ENCODE peak calls at places on chromosome 14, in seven cellular contexts. One of them, this sample, is unnamed.

GRCh38 chr14:100846309-100846859 is 20.5 kb downstream of the MEG3 start:
- DNase-seq in stimulated activated effector memory CD8-positive, alpha-beta T cell treated with anti-CD3 and anti-CD28 coated beads, Interleukin-12 subunit alpha, Interleukin-12 subunit beta, amount 100 ng/mL, for 72 hours: no peak
- DNase-seq in Kasumi-1: no peak
- DNase-seq in fibroblast of the aortic adventitia: no peak
- DNase-seq in OCI-M1: no peak
- DNase-seq in activated CD8-positive, alpha-beta T cell treated with anti-CD3 and anti-CD28 coated beads, Interleukin-2, amount 10 ng/mL, durations not matched to agents 7 days and 5 days: no peak
- DNase-seq in GM04504: no peak
- DNase-seq in this sample: no peak

GRCh38 chr14:38882533-38882932 is 220.5 kb downstream of the SEC23A start:
- DNase-seq in stimulated activated effector memory CD8-positive, alpha-beta T cell treated with anti-CD3 and anti-CD28 coated beads, Interleukin-12 subunit alpha, Interleukin-12 subunit beta, amount 100 ng/mL, for 72 hours: no peak
- DNase-seq in Kasumi-1: no peak
- DNase-seq in fibroblast of the aortic adventitia: no peak
- DNase-seq in OCI-M1: no peak
- DNase-seq in activated CD8-positive, alpha-beta T cell treated with anti-CD3 and anti-CD28 coated beads, Interleukin-2, amount 10 ng/mL, durations not matched to agents 7 days and 5 days: no peak
- DNase-seq in GM04504: no peak
- DNase-seq in this sample: no peak

GRCh38 chr14:101506921-101507300 is 54.4 kb upstream of the DIO3 start:
- DNase-seq in stimulated activated effector memory CD8-positive, alpha-beta T cell treated with anti-CD3 and anti-CD28 coated beads, Interleukin-12 subunit alpha, Interleukin-12 subunit beta, amount 100 ng/mL, for 72 hours: no peak
- DNase-seq in Kasumi-1: no peak
- DNase-seq in fibroblast of the aortic adventitia: no peak
- DNase-seq in OCI-M1: no peak
- DNase-seq in activated CD8-positive, alpha-beta T cell treated with anti-CD3 and anti-CD28 coated beads, Interleukin-2, amount 10 ng/mL, durations not matched to agents 7 days and 5 days: no peak
- DNase-seq in GM04504: no peak
- DNase-seq in this sample: no peak

GRCh38 chr14:20690848-20691640 is 2.5 kb downstream of the ANG start:
- DNase-seq in stimulated activated effector memory CD8-positive, alpha-beta T cell treated with anti-CD3 and anti-CD28 coated beads, Interleukin-12 subunit alpha, Interleukin-12 subunit beta, amount 100 ng/mL, for 72 hours: no peak
- DNase-seq in Kasumi-1: peak
- DNase-seq in fibroblast of the aortic adventitia: peak
- DNase-seq in OCI-M1: peak
- DNase-seq in activated CD8-positive, alpha-beta T cell treated with anti-CD3 and anti-CD28 coated beads, Interleukin-2, amount 10 ng/mL, durations not matched to agents 7 days and 5 days: peak
- DNase-seq in GM04504: peak
- DNase-seq in this sample: peak

GRCh38 chr14:69873877-69874780 is 5.1 kb upstream of the SMOC1 start:
- DNase-seq in stimulated activated effector memory CD8-positive, alpha-beta T cell treated with anti-CD3 and anti-CD28 coated beads, Interleukin-12 subunit alpha, Interleukin-12 subunit beta, amount 100 ng/mL, for 72 hours: no peak
- DNase-seq in Kasumi-1: no peak
- DNase-seq in fibroblast of the aortic adventitia: peak
- DNase-seq in OCI-M1: no peak
- DNase-seq in activated CD8-positive, alpha-beta T cell treated with anti-CD3 and anti-CD28 coated beads, Interleukin-2, amount 10 ng/mL, durations not matched to agents 7 days and 5 days: no peak
- DNase-seq in GM04504: peak
- DNase-seq in this sample: no peak

GRCh38 chr14:101475468-101476257 is 85.6 kb upstream of the DIO3 start:
- DNase-seq in stimulated activated effector memory CD8-positive, alpha-beta T cell treated with anti-CD3 and anti-CD28 coated beads, Interleukin-12 subunit alpha, Interleukin-12 subunit beta, amount 100 ng/mL, for 72 hours: no peak
- DNase-seq in Kasumi-1: no peak
- DNase-seq in fibroblast of the aortic adventitia: peak
- DNase-seq in OCI-M1: no peak
- DNase-seq in activated CD8-positive, alpha-beta T cell treated with anti-CD3 and anti-CD28 coated beads, Interleukin-2, amount 10 ng/mL, durations not matched to agents 7 days and 5 days: no peak
- DNase-seq in GM04504: peak
- DNase-seq in this sample: no peak

GRCh38 chr14:93025055-93025454 is 90.7 kb downstream of the ITPK1 start:
- DNase-seq in stimulated activated effector memory CD8-positive, alpha-beta T cell treated with anti-CD3 and anti-CD28 coated beads, Interleukin-12 subunit alpha, Interleukin-12 subunit beta, amount 100 ng/mL, for 72 hours: no peak
- DNase-seq in Kasumi-1: no peak
- DNase-seq in fibroblast of the aortic adventitia: no peak
- DNase-seq in OCI-M1: no peak
- DNase-seq in activated CD8-positive, alpha-beta T cell treated with anti-CD3 and anti-CD28 coated beads, Interleukin-2, amount 10 ng/mL, durations not matched to agents 7 days and 5 days: peak
- DNase-seq in GM04504: no peak
- DNase-seq in this sample: no peak

GRCh38 chr14:104942586-104942985 is 17.9 kb downstream of the PLD4 start:
- DNase-seq in stimulated activated effector memory CD8-positive, alpha-beta T cell treated with anti-CD3 and anti-CD28 coated beads, Interleukin-12 subunit alpha, Interleukin-12 subunit beta, amount 100 ng/mL, for 72 hours: no peak
- DNase-seq in Kasumi-1: no peak
- DNase-seq in fibroblast of the aortic adventitia: no peak
- DNase-seq in OCI-M1: no peak
- DNase-seq in activated CD8-positive, alpha-beta T cell treated with anti-CD3 and anti-CD28 coated beads, Interleukin-2, amount 10 ng/mL, durations not matched to agents 7 days and 5 days: no peak
- DNase-seq in GM04504: no peak
- DNase-seq in this sample: no peak

GRCh38 chr14:24430143-24430681 is 458 bp downstream of the KHNYN start:
- DNase-seq in stimulated activated effector memory CD8-positive, alpha-beta T cell treated with anti-CD3 and anti-CD28 coated beads, Interleukin-12 subunit alpha, Interleukin-12 subunit beta, amount 100 ng/mL, for 72 hours: peak
- DNase-seq in Kasumi-1: no peak
- DNase-seq in fibroblast of the aortic adventitia: peak
- DNase-seq in OCI-M1: peak
- DNase-seq in activated CD8-positive, alpha-beta T cell treated with anti-CD3 and anti-CD28 coated beads, Interleukin-2, amount 10 ng/mL, durations not matched to agents 7 days and 5 days: peak
- DNase-seq in GM04504: peak
- DNase-seq in this sample: peak